ENCODE peak calls at places on chromosomes 3 and 15, in nine cellular contexts. G is nephron progenitor cell; H is cardiac fibroblast; F is progenitor cell of endocrine pancreas; P is uterus; D is epithelial cell of proximal tubule; Y is upper lobe of left lung; T is CD8-positive, alpha-beta T cell; W is cardiac muscle cell. I is an unnamed sample.

GRCh38 chr3:39104961-39105686 is 2.3 kb downstream of the GORASP1 start:
- DNase-seq in G (no peak), H (no peak), F (no peak), P (no peak), D (no peak), Y (no peak), T (no peak), W (no peak), I (no peak)

GRCh38 chr3:117499189-117499870 is 789.8 kb downstream of the TUSC7 start:
- DNase-seq in G (no peak), H (no peak), F (no peak), P (no peak), D (no peak), Y (no peak), T (no peak), W (no peak), I (no peak)

GRCh38 chr3:112333002-112333385 is at the start of gene CD200:
- DNase-seq in G (peak; percentile 79), H (peak; percentile 62), F (peak; percentile 58), P (peak; percentile 74), D (no peak), Y (peak; percentile 33), T (peak; percentile 49), W (peak; percentile 73), I (no peak)

GRCh38 chr15:66675456-66675855 is 26.6 kb upstream of the SMAD6 start:
- DNase-seq in G (no peak), H (no peak), F (no peak), P (no peak), D (no peak), Y (no peak), T (no peak), W (no peak), I (no peak)

GRCh38 chr15:40953713-40954074 is 423 bp downstream of the CHAC1 start:
- DNase-seq in G (peak; percentile 52), H (no peak), F (no peak), P (no peak), D (no peak), Y (no peak), T (no peak), W (peak; percentile 21), I (no peak)

GRCh38 chr15:72585659-72586058 is 68.8 kb upstream of the GOLGA6B start:
- DNase-seq in G (no peak), H (peak; percentile 50), F (no peak), P (no peak), D (no peak), Y (no peak), T (no peak), W (no peak), I (no peak)

GRCh38 chr3:194104041-194104751 is 31.8 kb upstream of the HES1 start:
- DNase-seq in G (no peak), H (no peak), F (no peak), P (no peak), D (no peak), Y (no peak), T (no peak), W (no peak), I (no peak)

GRCh38 chr3:108022316-108023150 is 68.3 kb downstream of the CD47 start:
- DNase-seq in G (no peak), H (no peak), F (no peak), P (no peak), D (no peak), Y (peak; percentile 69), T (no peak), W (peak; percentile 42), I (no peak)

GRCh38 chr15:101532865-101533264 is 43.4 kb upstream of the PCSK6 start:
- DNase-seq in G (no peak), H (no peak), F (no peak), P (no peak), D (no peak), Y (no peak), T (no peak), W (no peak), I (no peak)

GRCh38 chr3:47370887-47371697 is 9.7 kb upstream of the PTPN23 start:
- DNase-seq in G (peak; percentile 44), H (no peak), F (no peak), P (no peak), D (no peak), Y (peak; percentile 42), T (peak; percentile 35), W (peak; percentile 16), I (no peak)

GRCh38 chr3:143627336-143627735 is 220.9 kb downstream of the SLC9A9 start:
- DNase-seq in G (no peak), H (peak; percentile 64), F (no peak), P (no peak), D (no peak), Y (no peak), T (no peak), W (no peak), I (no peak)

GRCh38 chr15:93088200-93088980 is 621 bp downstream of the RGMA start:
- DNase-seq in G (peak; percentile 56), H (peak; percentile 19), F (peak; percentile 30), P (no peak), D (no peak), Y (no peak), T (peak; percentile 22), W (peak; percentile 48), I (no peak)

GRCh38 chr3:180690061-180690460 is 10.8 kb upstream of the CCDC39 start:
- DNase-seq in G (no peak), H (no peak), F (no peak), P (no peak), D (no peak), Y (no peak), T (no peak), W (no peak), I (no peak)

GRCh38 chr3:15794303-15794771 is 3.4 kb downstream of the ANKRD28 start:
- DNase-seq in G (no peak), H (peak; percentile 85), F (no peak), P (no peak), D (no peak), Y (no peak), T (no peak), W (no peak), I (no peak)

GRCh38 chr15:67085237-67085817 is 19.9 kb downstream of the SMAD3 start:
- DNase-seq in G (no peak), H (no peak), F (no peak), P (no peak), D (no peak), Y (no peak), T (no peak), W (no peak), I (no peak)

GRCh38 chr15:54481819-54482218 is 503.6 kb downstream of the UNC13C start:
- DNase-seq in G (no peak), H (no peak), F (no peak), P (no peak), D (no peak), Y (no peak), T (no peak), W (no peak), I (no peak)

GRCh38 chr15:35880896-35881295 is 334.9 kb upstream of the DPH6 start:
- DNase-seq in G (no peak), H (no peak), F (no peak), P (no peak), D (no peak), Y (no peak), T (no peak), W (no peak), I (no peak)

GRCh38 chr3:66483006-66483928 is 17.6 kb downstream of the LRIG1 start:
- DNase-seq in G (no peak), H (peak; percentile 44), F (no peak), P (peak; percentile 89), D (no peak), Y (no peak), T (no peak), W (no peak), I (peak; percentile 91)

GRCh38 chr15:71385026-71385425 is 269.8 kb downstream of the THSD4 start:
- DNase-seq in G (no peak), H (peak; percentile 49), F (no peak), P (no peak), D (no peak), Y (no peak), T (no peak), W (no peak), I (no peak)

GRCh38 chr15:71385469-71385868 is 270.2 kb downstream of the THSD4 start:
- DNase-seq in G (no peak), H (no peak), F (no peak), P (no peak), D (no peak), Y (no peak), T (no peak), W (no peak), I (no peak)

GRCh38 chr15:71387825-71388224 is 272.6 kb downstream of the THSD4 start:
- DNase-seq in G (no peak), H (no peak), F (no peak), P (no peak), D (no peak), Y (no peak), T (no peak), W (no peak), I (no peak)

GRCh38 chr15:71386005-71386404 is 270.7 kb downstream of the THSD4 start:
- DNase-seq in G (no peak), H (no peak), F (no peak), P (no peak), D (no peak), Y (no peak), T (no peak), W (no peak), I (no peak)

GRCh38 chr15:71386448-71387236 is 271.4 kb downstream of the THSD4 start:
- DNase-seq in G (no peak), H (peak; percentile 22), F (no peak), P (no peak), D (no peak), Y (no peak), T (no peak), W (peak; percentile 22), I (no peak)
- TF ChIP-seq CTCF in G (peak; percentile 50), H (no peak), F (peak; percentile 56), P (peak; percentile 61), D (peak; percentile 39), Y (peak; percentile 22), T (peak; percentile 36), W (peak; percentile 28), I (peak; percentile 65)

GRCh38 chr15:63019539-63020109 is 22.9 kb upstream of the TPM1 start:
- DNase-seq in G (peak; percentile 45), H (peak; percentile 95), F (no peak), P (peak; percentile 61), D (peak; percentile 84), Y (no peak), T (no peak), W (peak; percentile 77), I (no peak)
- TF ChIP-seq CTCF in G (no peak), H (no peak), F (no peak), P (no peak), D (no peak), Y (no peak), T (no peak), W (no peak), I (no peak)

GRCh38 chr15:33392453-33392852 is 81.7 kb downstream of the RYR3 start:
- DNase-seq in G (no peak), H (no peak), F (no peak), P (no peak), D (no peak), Y (no peak), T (no peak), W (no peak), I (no peak)
- TF ChIP-seq CTCF in G (peak; percentile 11), H (no peak), F (no peak), P (no peak), D (peak; percentile 24), Y (no peak), T (no peak), W (no peak), I (no peak)

DNA sequence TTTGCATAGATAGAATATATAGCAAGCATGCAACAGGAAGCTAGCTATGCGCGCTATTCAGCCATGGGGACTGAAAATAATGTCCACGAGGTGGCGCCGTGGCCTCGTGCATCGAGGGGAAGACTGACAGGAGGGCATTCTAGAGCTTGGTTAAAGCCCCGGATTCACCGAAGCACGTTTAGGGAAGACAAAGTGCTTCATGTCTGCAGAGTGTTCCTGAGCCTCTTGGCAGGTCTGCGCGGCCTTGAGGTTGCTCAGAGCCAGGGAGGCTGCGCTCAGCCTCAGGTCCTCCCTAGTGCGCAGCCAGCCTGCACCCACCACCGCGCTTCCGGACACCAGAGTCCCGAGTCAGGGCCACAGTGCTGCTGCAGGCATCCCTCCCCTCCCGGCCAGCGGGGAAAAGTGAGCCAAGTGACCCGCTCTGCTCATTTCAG is 24.6 kb downstream of the GABRA5 start:
- DNase-seq in G (peak; percentile 90), H (peak; percentile 68), F (peak; percentile 75), P (no peak), D (peak; percentile 16), Y (peak; percentile 31), T (no peak), W (peak; percentile 86), I (no peak)
- TF ChIP-seq CTCF in G (peak; percentile 85), H (peak; percentile 66), F (peak; percentile 91), P (no peak), D (peak; percentile 83), Y (peak; percentile 63), T (no peak), W (peak; percentile 63), I (peak; percentile 61)